ENCODE peak calls at places on chromosomes 6 and 20, in five cellular contexts. One of them, this sample, is unnamed. For H3K27me3, the result is how much of the 10 kb centered on the place peaks cover.

GRCh38 chr6:150303256-150303655 is 65.6 kb upstream of the IYD start:
- DNase-seq in uterus: no peak
- DNase-seq in IMR-90: no peak
- DNase-seq in stomach: no peak
- DNase-seq in fibroblast of lung: no peak
- DNase-seq in this sample: no peak

GRCh38 chr6:24122139-24122538 is 3.9 kb upstream of the NRSN1 start:
- DNase-seq in uterus: no peak
- DNase-seq in fibroblast of lung: no peak
- DNase-seq in IMR-90: no peak
- DNase-seq in stomach: no peak
- DNase-seq in this sample: no peak

GRCh38 chr6:36616888-36617521 is 22.8 kb downstream of the SRSF3 start:
- DNase-seq in fibroblast of lung: no peak
- DNase-seq in IMR-90: no peak
- DNase-seq in stomach: peak
- DNase-seq in uterus: no peak
- DNase-seq in this sample: peak

GRCh38 chr6:119426619-119427018 is 77.1 kb upstream of the MAN1A1 start:
- DNase-seq in fibroblast of lung: no peak
- DNase-seq in stomach: no peak
- DNase-seq in IMR-90: no peak
- DNase-seq in uterus: no peak
- DNase-seq in this sample: no peak

GRCh38 chr20:61531553-61532345 is 279.7 kb downstream of the CDH4 start:
- DNase-seq in IMR-90: peak
- DNase-seq in uterus: no peak
- DNase-seq in fibroblast of lung: peak
- DNase-seq in stomach: no peak
- DNase-seq in this sample: no peak

GRCh38 chr6:169619650-169620049 is 82.2 kb downstream of the WDR27 start:
- DNase-seq in stomach: no peak
- DNase-seq in uterus: no peak
- DNase-seq in fibroblast of lung: peak
- DNase-seq in IMR-90: peak
- DNase-seq in this sample: peak

GRCh38 chr20:38680492-38681118 is 43.7 kb upstream of the SLC32A1 start:
- DNase-seq in stomach: no peak
- DNase-seq in uterus: no peak
- DNase-seq in fibroblast of lung: peak
- DNase-seq in IMR-90: peak
- DNase-seq in this sample: peak

GRCh38 chr6:38503940-38504682 is 135.6 kb downstream of the BTBD9 start:
- DNase-seq in uterus: no peak
- DNase-seq in fibroblast of lung: peak
- DNase-seq in IMR-90: no peak
- DNase-seq in stomach: no peak
- DNase-seq in this sample: no peak

GRCh38 chr6:315921-316752 is 23.9 kb downstream of the DUSP22 start:
- DNase-seq in IMR-90: no peak
- DNase-seq in uterus: no peak
- DNase-seq in fibroblast of lung: no peak
- DNase-seq in stomach: no peak
- DNase-seq in this sample: no peak

GRCh38 chr20:14446446-14446845 is 109.0 kb upstream of the FLRT3 start:
- DNase-seq in fibroblast of lung: peak
- DNase-seq in uterus: no peak
- DNase-seq in IMR-90: peak
- DNase-seq in stomach: no peak
- DNase-seq in this sample: peak

GRCh38 chr6:79574636-79575035 is 37.4 kb upstream of the LCA5 start:
- DNase-seq in stomach: no peak
- DNase-seq in IMR-90: peak
- DNase-seq in fibroblast of lung: peak
- DNase-seq in uterus: no peak
- DNase-seq in this sample: peak

GRCh38 chr6:75460636-75461035 is 33.0 kb downstream of the FILIP1 start:
- DNase-seq in stomach: no peak
- DNase-seq in IMR-90: peak
- DNase-seq in fibroblast of lung: peak
- DNase-seq in uterus: no peak
- DNase-seq in this sample: peak

GRCh38 chr6:45647341-45648138 is 269.8 kb upstream of the SUPT3H start:
- DNase-seq in fibroblast of lung: no peak
- DNase-seq in stomach: no peak
- DNase-seq in IMR-90: peak
- DNase-seq in uterus: no peak
- DNase-seq in this sample: no peak

GRCh38 chr6:44304282-44305199 is 8.6 kb downstream of the AARS2 start:
- DNase-seq in stomach: no peak
- DNase-seq in uterus: no peak
- DNase-seq in IMR-90: peak
- DNase-seq in fibroblast of lung: peak
- DNase-seq in this sample: no peak

GRCh38 chr20:38728911-38729642 is 4.8 kb downstream of the SLC32A1 start:
- DNase-seq in IMR-90: no peak
- DNase-seq in stomach: no peak
- DNase-seq in uterus: no peak
- DNase-seq in fibroblast of lung: no peak
- DNase-seq in this sample: no peak

GRCh38 chr6:148140772-148141557 is 201.7 kb upstream of the SASH1 start:
- DNase-seq in uterus: no peak
- DNase-seq in fibroblast of lung: no peak
- DNase-seq in stomach: no peak
- DNase-seq in IMR-90: no peak
- DNase-seq in this sample: peak

GRCh38 chr6:156720739-156721714 is 56.2 kb upstream of the ARID1B start:
- DNase-seq in stomach: peak
- DNase-seq in IMR-90: peak
- DNase-seq in uterus: peak
- DNase-seq in fibroblast of lung: no peak
- DNase-seq in this sample: peak

GRCh38 chr20:20466341-20466879 is 98.5 kb downstream of the INSM1 start:
- DNase-seq in IMR-90: peak
- DNase-seq in fibroblast of lung: peak
- DNase-seq in uterus: no peak
- DNase-seq in stomach: no peak
- DNase-seq in this sample: no peak

GRCh38 chr6:10099648-10100047 is 315.2 kb downstream of the TFAP2A start:
- DNase-seq in stomach: no peak
- DNase-seq in fibroblast of lung: no peak
- DNase-seq in IMR-90: no peak
- DNase-seq in uterus: no peak
- DNase-seq in this sample: no peak

GRCh38 chr6:30219244-30219643 is 6.0 kb upstream of the TRIM26 start:
- DNase-seq in uterus: no peak
- DNase-seq in fibroblast of lung: peak
- DNase-seq in stomach: peak
- DNase-seq in IMR-90: peak
- DNase-seq in this sample: peak

GRCh38 chr6:122610690-122611455 is 668 bp downstream of the PKIB start:
- DNase-seq in stomach: peak
- DNase-seq in uterus: no peak
- DNase-seq in IMR-90: no peak
- DNase-seq in fibroblast of lung: peak
- DNase-seq in this sample: peak

GRCh38 chr6:65937982-65938381 is 231.0 kb upstream of the EYS start:
- DNase-seq in fibroblast of lung: peak
- DNase-seq in stomach: no peak
- DNase-seq in IMR-90: no peak
- DNase-seq in uterus: no peak
- DNase-seq in this sample: no peak

GRCh38 chr6:28124350-28124970 is at the start of gene ZSCAN16:
- DNase-seq in uterus: peak
- DNase-seq in stomach: peak
- DNase-seq in fibroblast of lung: peak
- DNase-seq in IMR-90: peak
- DNase-seq in this sample: peak

GRCh38 chr6:140051521-140052455 is 677.3 kb upstream of the CITED2 start:
- DNase-seq in fibroblast of lung: peak
- DNase-seq in IMR-90: peak
- DNase-seq in uterus: no peak
- DNase-seq in stomach: no peak
- DNase-seq in this sample: peak

GRCh38 chr6:126781582-126781981 is 336.9 kb upstream of the RSPO3 start:
- DNase-seq in IMR-90: no peak
- DNase-seq in uterus: no peak
- DNase-seq in fibroblast of lung: no peak
- DNase-seq in stomach: no peak
- DNase-seq in this sample: no peak

GRCh38 chr20:32580194-32580593 is 4.9 kb downstream of the NOL4L start:
- DNase-seq in fibroblast of lung: no peak
- DNase-seq in uterus: no peak
- DNase-seq in IMR-90: no peak
- DNase-seq in stomach: no peak
- DNase-seq in this sample: no peak
- H3K27me3 ChIP-seq in fibroblast of lung: under half
- H3K27me3 ChIP-seq in uterus: under half
- H3K27me3 ChIP-seq in IMR-90: under half
- H3K27me3 ChIP-seq in stomach: under half
- H3K27me3 ChIP-seq in this sample: under half

GRCh38 chr20:24747015-24747712 is 201.9 kb upstream of the CST7 start:
- DNase-seq in fibroblast of lung: no peak
- DNase-seq in uterus: no peak
- DNase-seq in IMR-90: no peak
- DNase-seq in stomach: peak
- DNase-seq in this sample: no peak
- H3K27me3 ChIP-seq in fibroblast of lung: under half
- H3K27me3 ChIP-seq in uterus: under half
- H3K27me3 ChIP-seq in IMR-90: under half
- H3K27me3 ChIP-seq in stomach: under half
- H3K27me3 ChIP-seq in this sample: under half

DNA sequence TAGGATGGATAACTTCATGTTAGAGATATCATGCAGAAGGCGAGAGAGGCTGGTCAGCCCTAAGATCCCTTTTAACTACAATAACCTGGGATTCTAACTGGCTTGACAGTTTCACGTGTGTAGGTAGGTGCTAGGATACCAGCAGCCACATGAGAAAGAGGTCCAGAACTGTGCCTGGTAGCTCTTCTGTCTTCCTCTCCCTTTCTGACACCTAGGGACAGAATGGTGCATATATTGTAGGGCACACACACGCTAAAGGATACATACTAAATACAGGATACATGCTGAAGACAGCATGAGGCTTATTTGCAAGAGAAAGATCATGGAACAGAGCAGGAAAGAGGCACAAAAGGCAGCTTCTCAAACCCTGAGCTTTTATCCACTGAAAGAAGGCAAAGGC is 3.4 kb downstream of the SLC22A23 start:
- DNase-seq in uterus: no peak
- DNase-seq in IMR-90: no peak
- DNase-seq in stomach: no peak
- DNase-seq in fibroblast of lung: no peak
- DNase-seq in this sample: no peak
- H3K27me3 ChIP-seq in uterus: under half
- H3K27me3 ChIP-seq in IMR-90: half or more
- H3K27me3 ChIP-seq in stomach: under half
- H3K27me3 ChIP-seq in fibroblast of lung: under half
- H3K27me3 ChIP-seq in this sample: under half

DNA sequence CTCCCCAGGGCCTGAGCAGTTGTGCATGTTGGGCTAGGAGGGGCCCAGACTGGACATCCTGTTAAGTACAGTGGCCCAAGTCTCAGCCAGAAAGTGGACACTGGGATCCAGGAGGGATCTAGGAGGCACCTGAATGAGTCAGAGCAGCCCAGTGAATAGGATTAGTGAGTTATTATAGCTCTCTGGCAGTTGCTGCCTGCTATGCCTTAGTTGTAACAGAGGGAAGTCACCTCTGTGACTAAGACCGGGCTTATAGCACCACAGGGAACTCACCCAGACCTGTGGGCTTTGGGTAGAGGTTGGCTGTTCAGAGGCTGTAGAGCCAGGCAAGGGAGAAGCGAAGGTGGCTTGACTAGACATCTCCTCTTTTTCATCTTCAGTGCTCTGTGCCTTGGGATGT is 39.0 kb upstream of the AAR2 start:
- DNase-seq in IMR-90: no peak
- DNase-seq in stomach: no peak
- DNase-seq in fibroblast of lung: no peak
- DNase-seq in uterus: no peak
- DNase-seq in this sample: peak
- H3K27me3 ChIP-seq in IMR-90: under half
- H3K27me3 ChIP-seq in stomach: under half
- H3K27me3 ChIP-seq in fibroblast of lung: under half
- H3K27me3 ChIP-seq in uterus: under half
- H3K27me3 ChIP-seq in this sample: under half

DNA sequence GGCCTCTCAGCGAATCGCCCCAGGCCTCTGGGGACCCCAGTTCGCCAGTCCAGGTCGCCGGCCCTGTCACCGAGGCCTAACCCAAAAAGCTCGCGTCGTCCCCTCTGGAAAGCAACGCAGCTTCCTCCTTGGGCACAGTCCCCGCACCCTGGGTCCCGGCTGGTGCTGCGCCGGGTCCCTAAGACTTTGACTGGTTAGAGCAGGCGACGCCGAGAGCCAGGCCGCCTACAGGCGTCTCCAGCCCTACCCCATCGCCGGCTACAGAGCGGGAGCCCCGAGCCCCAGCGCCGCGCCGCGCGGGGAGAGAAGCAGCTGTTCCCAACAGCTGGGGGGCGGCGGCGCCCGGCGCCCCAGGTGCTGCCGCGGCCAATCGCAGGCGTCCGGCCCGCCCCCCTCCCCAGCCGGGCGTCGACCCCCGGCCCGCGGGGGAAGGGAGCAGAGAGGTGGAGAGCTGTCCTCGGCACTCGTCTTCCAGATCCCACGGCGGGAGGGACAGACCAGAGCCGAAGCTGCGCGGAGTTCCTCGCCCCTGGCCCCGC is 540 bp upstream of the RBM24 start:
- DNase-seq in IMR-90: no peak
- DNase-seq in uterus: peak
- DNase-seq in fibroblast of lung: no peak
- DNase-seq in stomach: peak
- DNase-seq in this sample: no peak
- H3K27me3 ChIP-seq in IMR-90: under half
- H3K27me3 ChIP-seq in uterus: under half
- H3K27me3 ChIP-seq in fibroblast of lung: under half
- H3K27me3 ChIP-seq in stomach: under half
- H3K27me3 ChIP-seq in this sample: under half